ENCODE peak calls at places on chromosomes 16 and 17, in four cellular contexts. R is breast epithelium, P is stomach, S is aorta. C is an unnamed sample.

GRCh38 chr17:2709173-2709661 is 2.3 kb downstream of the CLUH start:
- DNase-seq in R (peak), P (peak), S (peak), C (no peak)

GRCh38 chr17:28716740-28717577 is 709 bp downstream of the RAB34 start:
- DNase-seq in R (no peak), P (no peak), S (peak), C (no peak)

GRCh38 chr16:14454391-14454790 is 175.7 kb downstream of the PARN start:
- DNase-seq in R (no peak), P (no peak), S (no peak), C (no peak)

GRCh38 chr17:2703181-2703580 is 8.4 kb downstream of the CLUH start:
- DNase-seq in R (peak), P (no peak), S (peak), C (peak)

GRCh38 chr17:77352441-77352840 is 211.7 kb downstream of the SEC14L1 start:
- DNase-seq in R (peak), P (peak), S (no peak), C (peak)

GRCh38 chr17:6710317-6710716 is 2.9 kb downstream of the SLC13A5 start:
- DNase-seq in R (no peak), P (no peak), S (no peak), C (no peak)

GRCh38 chr17:28745052-28745776 is 1.4 kb downstream of the TRAF4 start:
- DNase-seq in R (peak), P (peak), S (peak), C (peak)

GRCh38 chr16:56551796-56552738 is 12.8 kb upstream of the MT4 start:
- DNase-seq in R (no peak), P (peak), S (no peak), C (peak)

GRCh38 chr16:802461-802860 is 1.9 kb upstream of the GNG13 start:
- DNase-seq in R (no peak), P (no peak), S (no peak), C (no peak)

GRCh38 chr17:9162275-9162985 is 141.1 kb downstream of the NTN1 start:
- DNase-seq in R (no peak), P (no peak), S (peak), C (no peak)

GRCh38 chr17:50149425-50150353 is 788 bp downstream of the PPP1R9B start:
- DNase-seq in R (no peak), P (peak), S (peak), C (no peak)

GRCh38 chr16:53817117-53817516 is 113.2 kb downstream of the FTO start:
- DNase-seq in R (no peak), P (no peak), S (peak), C (no peak)

GRCh38 chr17:21283482-21284318 is 811 bp upstream of the MAP2K3 start:
- DNase-seq in R (no peak), P (peak), S (peak), C (no peak)

GRCh38 chr16:20944861-20945390 is 44.4 kb downstream of the LYRM1 start:
- DNase-seq in R (no peak), P (no peak), S (no peak), C (no peak)

GRCh38 chr17:28495626-28496025 is 10.5 kb upstream of the FOXN1 start:
- DNase-seq in R (no peak), P (no peak), S (no peak), C (no peak)

GRCh38 chr17:35577826-35578194 is 561 bp downstream of the PEX12 start:
- DNase-seq in R (no peak), P (no peak), S (no peak), C (no peak)

GRCh38 chr17:61366715-61367413 is 32.8 kb upstream of the TBX2 start:
- DNase-seq in R (no peak), P (peak), S (no peak), C (peak)

GRCh38 chr16:72997141-72997542 is 50.8 kb downstream of the ZFHX3 start:
- DNase-seq in R (no peak), P (peak), S (no peak), C (peak)

DNA sequence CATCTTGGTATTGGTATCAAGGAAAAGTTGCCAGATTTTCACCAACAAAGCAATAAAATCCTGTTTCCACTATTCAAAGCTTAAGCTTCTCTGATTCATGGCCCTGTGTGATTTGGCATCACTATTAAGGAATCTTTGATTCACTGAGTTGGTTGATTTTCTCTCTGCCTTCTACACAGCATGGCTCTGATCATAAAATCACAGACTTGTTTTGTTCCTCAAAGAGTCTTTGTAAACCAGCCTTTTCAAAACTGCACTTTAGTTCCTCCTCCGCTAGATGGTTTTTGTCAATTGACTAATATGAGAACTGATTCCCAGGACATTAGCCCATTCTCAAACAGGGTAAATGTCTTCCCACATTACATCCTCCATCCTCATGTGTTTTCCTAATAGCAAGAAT is 197.6 kb downstream of the DNAH9 start:
- DNase-seq in R (no peak), P (no peak), S (no peak), C (no peak)
- H3K27ac ChIP-seq in R (no peak), P (no peak), S (no peak), C (no peak)

GRCh38 chr17:79914813-79915740 is 75.8 kb upstream of the CBX4 start:
- DNase-seq in R (no peak), P (no peak), S (no peak), C (no peak)
- H3K27ac ChIP-seq in R (no peak), P (peak), S (no peak), C (no peak)

GRCh38 chr17:72975509-72975908 is 117.0 kb downstream of the SLC39A11 start:
- DNase-seq in R (no peak), P (no peak), S (no peak), C (no peak)
- H3K27ac ChIP-seq in R (no peak), P (peak), S (no peak), C (no peak)

GRCh38 chr17:19610879-19611278 is 37.7 kb upstream of the ALDH3A2 start:
- DNase-seq in R (no peak), P (no peak), S (no peak), C (no peak)
- H3K27ac ChIP-seq in R (no peak), P (no peak), S (no peak), C (no peak)

GRCh38 chr16:81627024-81627423 is 152.1 kb upstream of the PLCG2 start:
- DNase-seq in R (no peak), P (no peak), S (no peak), C (no peak)
- H3K27ac ChIP-seq in R (no peak), P (peak), S (no peak), C (no peak)

GRCh38 chr16:86572041-86572521 is 5.5 kb downstream of the FOXC2 start:
- DNase-seq in R (no peak), P (no peak), S (no peak), C (no peak)
- H3K27ac ChIP-seq in R (no peak), P (no peak), S (peak), C (no peak)

GRCh38 chr16:89422527-89422904 is 67.8 kb downstream of the ANKRD11 start:
- DNase-seq in R (no peak), P (no peak), S (peak), C (no peak)
- H3K27ac ChIP-seq in R (no peak), P (peak), S (no peak), C (no peak)

GRCh38 chr16:26447570-26447969 is 619.2 kb upstream of the C16orf82 start:
- DNase-seq in R (no peak), P (no peak), S (no peak), C (no peak)

DNA sequence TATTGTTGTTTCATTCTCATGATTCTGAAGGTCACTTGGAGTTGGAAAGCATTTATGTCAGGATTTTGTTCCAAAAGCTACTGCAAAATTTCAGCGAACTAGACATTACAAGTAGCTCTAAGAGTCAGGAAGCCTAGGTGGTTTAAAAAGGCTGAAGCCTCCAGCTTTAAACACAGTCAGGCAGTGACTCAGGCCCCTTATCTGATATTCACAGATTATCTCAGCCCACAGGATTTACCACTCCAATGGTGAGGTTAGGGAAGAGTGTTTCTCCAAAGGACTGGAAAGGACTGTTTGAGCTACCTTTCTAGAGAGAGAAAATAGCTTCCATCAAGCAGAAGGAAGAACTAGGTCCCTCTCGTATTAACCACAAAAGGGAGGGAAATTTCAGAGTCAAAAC is 624.4 kb upstream of the C16orf82 start:
- DNase-seq in R (no peak), P (no peak), S (no peak), C (no peak)
- H3K27ac ChIP-seq in R (no peak), P (no peak), S (no peak), C (no peak)

GRCh38 chr17:47820023-47820789 is 1.4 kb downstream of the OSBPL7 start:
- DNase-seq in R (no peak), P (peak), S (no peak), C (no peak)
- H3K27ac ChIP-seq in R (no peak), P (peak), S (no peak), C (no peak)

C was measured in dorsolateral prefrontal cortex.